ENCODE peak calls at places on chromosomes 1 and 21, in four cellular contexts. One of them, this sample, is unnamed.

GRCh38 chr1:89088597-89088996 is 23.6 kb upstream of the GBP1 start:
- DNase-seq in choroid plexus epithelial cell: no peak
- DNase-seq in NCI-H1105: no peak
- DNase-seq in stimulated activated CD8-positive, alpha-beta memory T cell treated with anti-CD3 and anti-CD28 coated beads, Interleukin-2, amount 100 ng/mL, for 1 hour: no peak
- DNase-seq in this sample: no peak

GRCh38 chr1:45753248-45754037 is 3.0 kb upstream of the IPP start:
- DNase-seq in choroid plexus epithelial cell: no peak
- DNase-seq in NCI-H1105: no peak
- DNase-seq in stimulated activated CD8-positive, alpha-beta memory T cell treated with anti-CD3 and anti-CD28 coated beads, Interleukin-2, amount 100 ng/mL, for 1 hour: no peak
- DNase-seq in this sample: no peak

GRCh38 chr1:33805988-33806387 is 57.9 kb upstream of the HMGB4 start:
- DNase-seq in choroid plexus epithelial cell: no peak
- DNase-seq in NCI-H1105: no peak
- DNase-seq in stimulated activated CD8-positive, alpha-beta memory T cell treated with anti-CD3 and anti-CD28 coated beads, Interleukin-2, amount 100 ng/mL, for 1 hour: no peak
- DNase-seq in this sample: no peak

GRCh38 chr21:42550817-42551216 is 37.2 kb downstream of the SLC37A1 start:
- DNase-seq in choroid plexus epithelial cell: no peak
- DNase-seq in NCI-H1105: no peak
- DNase-seq in stimulated activated CD8-positive, alpha-beta memory T cell treated with anti-CD3 and anti-CD28 coated beads, Interleukin-2, amount 100 ng/mL, for 1 hour: no peak
- DNase-seq in this sample: no peak

GRCh38 chr1:218339267-218339831 is 5.8 kb upstream of the TGFB2 start:
- DNase-seq in choroid plexus epithelial cell: peak; percentile 77
- DNase-seq in NCI-H1105: peak; percentile 35
- DNase-seq in stimulated activated CD8-positive, alpha-beta memory T cell treated with anti-CD3 and anti-CD28 coated beads, Interleukin-2, amount 100 ng/mL, for 1 hour: no peak
- DNase-seq in this sample: no peak

GRCh38 chr1:95451054-95451453 is 217.0 kb downstream of the RWDD3 start:
- DNase-seq in choroid plexus epithelial cell: no peak
- DNase-seq in NCI-H1105: no peak
- DNase-seq in stimulated activated CD8-positive, alpha-beta memory T cell treated with anti-CD3 and anti-CD28 coated beads, Interleukin-2, amount 100 ng/mL, for 1 hour: no peak
- DNase-seq in this sample: no peak

GRCh38 chr1:177385760-177386698 is 215.3 kb downstream of the BRINP2 start:
- DNase-seq in choroid plexus epithelial cell: no peak
- DNase-seq in NCI-H1105: no peak
- DNase-seq in stimulated activated CD8-positive, alpha-beta memory T cell treated with anti-CD3 and anti-CD28 coated beads, Interleukin-2, amount 100 ng/mL, for 1 hour: no peak
- DNase-seq in this sample: no peak

GRCh38 chr1:196309386-196309785 is 298.9 kb downstream of the KCNT2 start:
- DNase-seq in choroid plexus epithelial cell: peak; percentile 73
- DNase-seq in NCI-H1105: no peak
- DNase-seq in stimulated activated CD8-positive, alpha-beta memory T cell treated with anti-CD3 and anti-CD28 coated beads, Interleukin-2, amount 100 ng/mL, for 1 hour: no peak
- DNase-seq in this sample: no peak

GRCh38 chr1:166884040-166884642 is 8.1 kb upstream of the TADA1 start:
- DNase-seq in choroid plexus epithelial cell: peak; percentile 39
- DNase-seq in NCI-H1105: no peak
- DNase-seq in stimulated activated CD8-positive, alpha-beta memory T cell treated with anti-CD3 and anti-CD28 coated beads, Interleukin-2, amount 100 ng/mL, for 1 hour: no peak
- DNase-seq in this sample: peak; percentile 30

This sample was measured in CD8-positive, alpha-beta T cell.